ENCODE peak calls at places on chromosomes 13 and 19, in four cellular contexts. One of them, this sample, is unnamed.

GRCh38 chr19:46731584-46731983 is 14.3 kb upstream of the FKRP start:
- DNase-seq in HCT116: no peak
- DNase-seq in esophagus squamous epithelium: no peak
- DNase-seq in IMR-90: no peak
- DNase-seq in this sample: no peak

GRCh38 chr13:110137677-110138008 is 169.3 kb downstream of the COL4A1 start:
- DNase-seq in HCT116: peak; percentile 35
- DNase-seq in esophagus squamous epithelium: no peak
- DNase-seq in IMR-90: no peak
- DNase-seq in this sample: peak; percentile 18

GRCh38 chr19:4534836-4535658 is at the start of gene PLIN5:
- DNase-seq in HCT116: peak; percentile 65
- DNase-seq in esophagus squamous epithelium: no peak
- DNase-seq in IMR-90: peak; percentile 26
- DNase-seq in this sample: no peak

GRCh38 chr13:49330546-49330864 is 82.8 kb downstream of the CDADC1 start:
- DNase-seq in HCT116: no peak
- DNase-seq in esophagus squamous epithelium: no peak
- DNase-seq in IMR-90: no peak
- DNase-seq in this sample: no peak

GRCh38 chr13:50370303-50370950 is 355.2 kb downstream of the KCNRG start:
- DNase-seq in HCT116: no peak
- DNase-seq in esophagus squamous epithelium: no peak
- DNase-seq in IMR-90: no peak
- DNase-seq in this sample: no peak

GRCh38 chr19:28619842-28620429 is 593.0 kb downstream of the UQCRFS1 start:
- DNase-seq in HCT116: no peak
- DNase-seq in esophagus squamous epithelium: no peak
- DNase-seq in IMR-90: no peak
- DNase-seq in this sample: no peak

GRCh38 chr13:46961719-46962118 is 64.9 kb upstream of the HTR2A start:
- DNase-seq in HCT116: no peak
- DNase-seq in esophagus squamous epithelium: no peak
- DNase-seq in IMR-90: peak; percentile 89
- DNase-seq in this sample: no peak

GRCh38 chr19:13993554-13994308 is 12.4 kb downstream of the RFX1 start:
- DNase-seq in HCT116: no peak
- DNase-seq in esophagus squamous epithelium: no peak
- DNase-seq in IMR-90: no peak
- DNase-seq in this sample: no peak

GRCh38 chr19:12689581-12690216 is 1.9 kb downstream of the GNG14 start:
- DNase-seq in HCT116: no peak
- DNase-seq in esophagus squamous epithelium: no peak
- DNase-seq in IMR-90: no peak
- DNase-seq in this sample: no peak

GRCh38 chr13:60043262-60043661 is 120.5 kb downstream of the DIAPH3 start:
- DNase-seq in HCT116: no peak
- DNase-seq in esophagus squamous epithelium: no peak
- DNase-seq in IMR-90: peak; percentile 4
- DNase-seq in this sample: no peak

GRCh38 chr13:100673831-100674362 is 698 bp downstream of the TMTC4 start:
- DNase-seq in HCT116: peak; percentile 28
- DNase-seq in esophagus squamous epithelium: no peak
- DNase-seq in IMR-90: peak; percentile 83
- DNase-seq in this sample: peak; percentile 43

GRCh38 chr19:3986260-3987041 is 1.2 kb upstream of the EEF2 start:
- DNase-seq in HCT116: peak; percentile 74
- DNase-seq in esophagus squamous epithelium: no peak
- DNase-seq in IMR-90: peak; percentile 73
- DNase-seq in this sample: no peak

GRCh38 chr13:104648291-104648690 is 1582.1 kb upstream of the SLC10A2 start:
- DNase-seq in HCT116: no peak
- DNase-seq in esophagus squamous epithelium: no peak
- DNase-seq in IMR-90: no peak
- DNase-seq in this sample: no peak

GRCh38 chr13:74570834-74571233 is 436.6 kb upstream of the KLF12 start:
- DNase-seq in HCT116: peak; percentile 2
- DNase-seq in esophagus squamous epithelium: no peak
- DNase-seq in IMR-90: peak; percentile 43
- DNase-seq in this sample: no peak

GRCh38 chr19:43782689-43783231 is 2.0 kb upstream of the KCNN4 start:
- DNase-seq in HCT116: no peak
- DNase-seq in esophagus squamous epithelium: no peak
- DNase-seq in IMR-90: no peak
- DNase-seq in this sample: no peak

GRCh38 chr19:45455707-45456499 is 11.9 kb upstream of the FOSB start:
- DNase-seq in HCT116: peak; percentile 95
- DNase-seq in esophagus squamous epithelium: no peak
- DNase-seq in IMR-90: peak; percentile 99
- DNase-seq in this sample: peak; percentile 98

GRCh38 chr19:10364644-10365043 is 15.7 kb downstream of the TYK2 start:
- DNase-seq in HCT116: no peak
- DNase-seq in esophagus squamous epithelium: no peak
- DNase-seq in IMR-90: no peak
- DNase-seq in this sample: no peak

GRCh38 chr19:39692166-39692565 is 12.1 kb upstream of the LGALS14 start:
- DNase-seq in HCT116: no peak
- DNase-seq in esophagus squamous epithelium: no peak
- DNase-seq in IMR-90: no peak
- DNase-seq in this sample: no peak

GRCh38 chr19:13507053-13507611 is 853 bp upstream of the CACNA1A start:
- DNase-seq in HCT116: no peak
- DNase-seq in esophagus squamous epithelium: no peak
- DNase-seq in IMR-90: peak; percentile 56
- DNase-seq in this sample: no peak

GRCh38 chr19:56314584-56315075 is at the start of gene ZSCAN5A:
- DNase-seq in HCT116: peak; percentile 92
- DNase-seq in esophagus squamous epithelium: peak; percentile 97
- DNase-seq in IMR-90: peak; percentile 91
- DNase-seq in this sample: peak; percentile 95

GRCh38 chr19:56315076-56315828 is 613 bp upstream of the ZSCAN5A start:
- DNase-seq in HCT116: peak; percentile 98
- DNase-seq in esophagus squamous epithelium: peak; percentile 68
- DNase-seq in IMR-90: peak; percentile 98
- DNase-seq in this sample: peak; percentile 97

GRCh38 chr19:56312787-56313343 is 1.8 kb downstream of the ZSCAN5A start:
- DNase-seq in HCT116: no peak
- DNase-seq in esophagus squamous epithelium: no peak
- DNase-seq in IMR-90: no peak
- DNase-seq in this sample: no peak

GRCh38 chr19:56312337-56312736 is 2.3 kb downstream of the ZSCAN5A start:
- DNase-seq in HCT116: no peak
- DNase-seq in esophagus squamous epithelium: no peak
- DNase-seq in IMR-90: no peak
- DNase-seq in this sample: no peak

DNA sequence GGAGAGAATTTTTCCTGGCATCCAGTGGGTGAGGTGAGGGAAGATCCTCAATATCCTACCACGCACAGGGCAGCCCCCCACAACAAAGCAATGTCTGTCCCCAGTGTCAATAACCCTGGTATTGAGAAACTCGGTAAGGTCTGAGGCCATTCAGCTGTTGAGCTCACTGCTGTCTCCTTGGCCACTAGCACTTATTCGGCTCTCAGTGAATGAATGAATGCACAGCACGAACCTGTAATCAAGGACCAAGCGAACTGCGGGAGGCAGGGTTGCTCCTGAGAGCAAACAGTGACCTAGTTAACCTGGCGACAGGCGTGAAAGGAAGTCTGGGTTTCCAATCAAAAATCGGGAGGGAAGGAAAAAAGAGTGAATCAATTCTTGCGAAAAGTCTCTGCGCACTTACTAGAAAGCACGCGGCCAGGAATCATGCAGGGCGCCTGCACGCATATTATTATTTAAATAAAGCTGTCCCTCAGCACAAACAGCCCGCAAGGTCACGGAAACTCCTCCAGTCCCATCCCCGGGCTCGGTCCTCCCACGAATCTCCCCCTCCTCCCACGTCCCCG is 538 bp downstream of the ZSCAN5A start:
- DNase-seq in HCT116: no peak
- DNase-seq in esophagus squamous epithelium: no peak
- DNase-seq in IMR-90: peak; percentile 22
- DNase-seq in this sample: no peak
- TF ChIP-seq POLR2A in HCT116: peak; percentile 28
- TF ChIP-seq POLR2A in esophagus squamous epithelium: no peak
- TF ChIP-seq POLR2A in IMR-90: no peak
- TF ChIP-seq POLR2A in this sample: no peak

GRCh38 chr19:49387936-49388372 is at the start of gene KASH5:
- DNase-seq in HCT116: no peak
- DNase-seq in esophagus squamous epithelium: peak; percentile 27
- DNase-seq in IMR-90: peak; percentile 8
- DNase-seq in this sample: peak; percentile 55
- TF ChIP-seq POLR2A in HCT116: no peak
- TF ChIP-seq POLR2A in esophagus squamous epithelium: no peak
- TF ChIP-seq POLR2A in IMR-90: no peak
- TF ChIP-seq POLR2A in this sample: no peak

DNA sequence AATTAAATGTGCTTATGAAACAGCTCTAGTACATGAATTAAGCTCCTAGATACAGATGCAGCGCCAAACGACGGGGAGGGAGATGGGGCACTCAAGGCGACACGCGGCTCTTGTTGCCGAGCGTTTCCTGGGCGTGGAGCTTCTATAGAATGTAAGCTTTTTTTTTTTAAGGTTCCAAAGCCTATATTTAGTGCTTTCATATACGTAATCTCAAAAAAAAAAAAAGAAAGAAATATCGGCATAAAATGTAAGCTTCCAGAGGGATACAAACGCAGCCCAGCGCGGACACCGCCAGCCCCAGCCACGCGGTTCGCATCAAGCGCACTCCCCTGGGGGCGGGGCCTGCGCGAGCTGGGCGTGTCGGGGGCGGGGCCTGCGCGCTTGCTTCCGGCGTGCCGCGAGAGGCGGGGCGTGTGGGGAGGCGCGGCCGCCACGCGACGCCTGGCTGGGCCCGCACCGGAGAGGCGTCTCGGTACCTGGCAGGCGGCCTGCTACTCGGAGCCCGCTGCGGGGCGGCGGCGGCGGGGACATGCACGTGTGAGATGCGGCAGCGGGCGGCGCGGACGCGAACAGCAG is at the start of gene URI1:
- DNase-seq in HCT116: peak; percentile 61
- DNase-seq in esophagus squamous epithelium: peak; percentile 39
- DNase-seq in IMR-90: peak; percentile 70
- DNase-seq in this sample: peak; percentile 85
- TF ChIP-seq POLR2A in HCT116: peak; percentile 79
- TF ChIP-seq POLR2A in esophagus squamous epithelium: peak; percentile 22
- TF ChIP-seq POLR2A in IMR-90: no peak
- TF ChIP-seq POLR2A in this sample: no peak

DNA sequence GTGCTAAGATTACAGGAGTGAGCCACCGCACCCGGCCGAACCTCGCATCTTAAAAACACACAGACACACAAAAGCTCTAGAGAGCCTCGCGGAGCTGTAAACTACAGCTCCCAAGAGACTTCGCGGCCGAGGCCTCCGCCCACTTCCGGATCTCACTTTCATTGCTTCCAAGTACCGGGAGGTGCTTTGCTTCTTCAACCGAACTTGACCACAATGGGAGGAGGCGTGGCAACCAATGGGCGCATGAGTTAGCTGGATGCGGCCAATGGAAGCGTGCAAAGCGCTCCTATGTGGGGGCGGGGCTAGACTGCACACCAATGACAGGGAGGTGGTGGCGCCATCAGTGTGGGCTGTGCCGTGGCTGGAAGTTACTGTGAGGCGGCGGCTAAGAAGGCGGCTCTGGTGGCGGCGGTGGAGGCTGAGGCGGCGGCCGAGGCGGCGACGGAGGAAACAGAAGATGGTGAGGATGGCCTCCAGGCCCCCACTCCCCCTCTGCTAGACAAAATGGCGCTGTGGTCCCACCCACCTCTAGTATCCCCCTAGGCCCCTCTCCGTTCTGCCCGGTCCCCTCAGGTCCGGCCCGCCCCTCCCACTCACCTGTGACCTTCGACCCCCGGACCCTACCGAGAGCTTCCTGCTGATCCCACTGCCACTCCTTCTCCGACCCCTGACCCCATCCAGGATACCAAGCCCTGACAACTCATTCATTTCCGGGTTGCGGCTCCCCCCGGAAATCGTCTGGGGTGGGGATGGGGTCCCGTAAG is at the start of gene DDA1:
- DNase-seq in HCT116: peak; percentile 100
- DNase-seq in esophagus squamous epithelium: peak; percentile 95
- DNase-seq in IMR-90: peak; percentile 100
- DNase-seq in this sample: peak; percentile 100
- TF ChIP-seq POLR2A in HCT116: peak; percentile 49
- TF ChIP-seq POLR2A in esophagus squamous epithelium: peak; percentile 71
- TF ChIP-seq POLR2A in IMR-90: peak; percentile 70
- TF ChIP-seq POLR2A in this sample: no peak

GRCh38 chr13:42114278-42114677 is 65.8 kb downstream of the DGKH start:
- DNase-seq in HCT116: no peak
- DNase-seq in esophagus squamous epithelium: no peak
- DNase-seq in IMR-90: no peak
- DNase-seq in this sample: no peak
- TF ChIP-seq POLR2A in HCT116: no peak
- TF ChIP-seq POLR2A in esophagus squamous epithelium: no peak
- TF ChIP-seq POLR2A in IMR-90: no peak
- TF ChIP-seq POLR2A in this sample: no peak

GRCh38 chr19:33089061-33089460 is 8.1 kb downstream of the GPATCH1 start:
- DNase-seq in HCT116: no peak
- DNase-seq in esophagus squamous epithelium: no peak
- DNase-seq in IMR-90: no peak
- DNase-seq in this sample: no peak
- TF ChIP-seq POLR2A in HCT116: no peak
- TF ChIP-seq POLR2A in esophagus squamous epithelium: no peak
- TF ChIP-seq POLR2A in IMR-90: no peak
- TF ChIP-seq POLR2A in this sample: no peak

DNA sequence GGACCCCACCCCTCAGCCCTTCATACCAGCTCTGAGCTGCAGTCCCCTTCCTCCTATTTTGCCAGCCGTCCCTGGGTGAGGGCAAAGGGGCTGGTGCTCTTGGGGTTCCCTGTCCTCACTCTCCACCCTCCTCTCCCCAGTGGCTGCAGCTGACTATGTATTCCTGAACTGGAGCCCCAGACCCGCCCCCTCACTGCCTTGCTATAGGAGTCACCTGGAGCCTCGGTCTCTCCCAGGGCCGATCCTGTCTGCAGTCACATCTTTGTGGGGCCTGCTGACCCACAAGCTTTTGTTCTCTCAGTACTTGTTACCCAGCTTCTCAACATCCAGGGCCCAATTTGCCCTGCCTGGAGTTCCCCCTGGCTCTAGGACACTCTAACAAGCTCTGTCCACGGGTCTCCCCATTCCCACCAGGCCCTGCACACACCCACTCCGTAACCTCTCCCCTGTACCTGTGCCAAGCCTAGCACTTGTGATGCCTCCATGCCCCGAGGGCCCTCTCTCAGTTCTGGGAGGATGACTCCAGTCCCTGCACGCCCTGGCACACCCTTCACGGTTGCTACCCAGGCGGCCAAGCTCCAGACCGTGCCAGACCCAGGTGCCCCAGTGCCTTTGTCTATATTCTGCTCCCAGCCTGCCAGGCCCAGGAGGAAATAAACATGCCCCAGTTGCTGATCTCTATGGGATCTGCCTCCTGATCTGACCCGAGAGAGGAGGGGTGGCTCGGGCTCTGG is 2.4 kb downstream of the COX7A1 start:
- DNase-seq in HCT116: no peak
- DNase-seq in esophagus squamous epithelium: no peak
- DNase-seq in IMR-90: no peak
- DNase-seq in this sample: peak; percentile 94
- TF ChIP-seq POLR2A in HCT116: no peak
- TF ChIP-seq POLR2A in esophagus squamous epithelium: no peak
- TF ChIP-seq POLR2A in IMR-90: no peak
- TF ChIP-seq POLR2A in this sample: no peak

This sample was measured in lower leg skin.